ENCODE peak calls at places on chromosomes 3 and 15, in five cellular contexts. A, W, Z, X and Q are unnamed samples.

GRCh38 chr3:31941230-31941632 is 39.8 kb downstream of the OSBPL10 start:
- DNase-seq in A (no peak), W (no peak), Z (no peak), X (no peak), Q (no peak)

GRCh38 chr3:171806200-171807128 is 3.8 kb downstream of the PLD1 start:
- DNase-seq in A (no peak), W (no peak), Z (no peak), X (no peak), Q (peak; percentile 90)

GRCh38 chr15:22227961-22228762 is 147.8 kb downstream of the OR4M2 start:
- DNase-seq in A (peak; percentile 48), W (no peak), Z (no peak), X (no peak), Q (no peak)

GRCh38 chr3:8762607-8763377 is 6.6 kb downstream of the OXTR start:
- DNase-seq in A (no peak), W (no peak), Z (no peak), X (no peak), Q (no peak)

GRCh38 chr3:59256233-59256632 is 206.4 kb upstream of the CFAP20DC start:
- DNase-seq in A (no peak), W (no peak), Z (no peak), X (no peak), Q (no peak)

GRCh38 chr15:68921926-68922325 is 8.4 kb upstream of the SPESP1 start:
- DNase-seq in A (no peak), W (no peak), Z (no peak), X (no peak), Q (no peak)

GRCh38 chr3:68256635-68257034 is 602.2 kb upstream of the SUCLG2 start:
- DNase-seq in A (no peak), W (no peak), Z (no peak), X (no peak), Q (no peak)

GRCh38 chr15:89361451-89362202 is 27.0 kb upstream of the POLG start:
- DNase-seq in A (peak; percentile 84), W (peak; percentile 80), Z (peak; percentile 66), X (peak; percentile 35), Q (no peak)

GRCh38 chr15:51908312-51908711 is 63.3 kb downstream of the LEO1 start:
- DNase-seq in A (no peak), W (no peak), Z (no peak), X (no peak), Q (no peak)

GRCh38 chr3:111733856-111734255 is 125.2 kb upstream of the PHLDB2 start:
- DNase-seq in A (no peak), W (no peak), Z (no peak), X (no peak), Q (no peak)
- H3K4me3 ChIP-seq in A (no peak overlapping the region), W (no peak overlapping the region), Z (no peak overlapping the region), X (no peak overlapping the region), Q (no peak overlapping the region)

GRCh38 chr15:38991126-38991525 is 426.5 kb upstream of the RASGRP1 start:
- DNase-seq in A (no peak), W (no peak), Z (no peak), X (no peak), Q (no peak)
- TF ChIP-seq CTCF in A (peak; percentile 45), W (no peak), Z (peak; percentile 20), X (peak; percentile 27), Q (peak; percentile 44)

GRCh38 chr3:13823186-13823585 is 56.7 kb downstream of the WNT7A start:
- DNase-seq in A (no peak), W (no peak), Z (no peak), X (no peak), Q (no peak)
- H3K27me3 ChIP-seq in A (no peaks in the 10 kb centered on the region), W (no peaks in the 10 kb centered on the region), Z (peaks cover 2% of the 10 kb centered on the region), X (no peaks in the 10 kb centered on the region), Q (no peaks in the 10 kb centered on the region)

DNA sequence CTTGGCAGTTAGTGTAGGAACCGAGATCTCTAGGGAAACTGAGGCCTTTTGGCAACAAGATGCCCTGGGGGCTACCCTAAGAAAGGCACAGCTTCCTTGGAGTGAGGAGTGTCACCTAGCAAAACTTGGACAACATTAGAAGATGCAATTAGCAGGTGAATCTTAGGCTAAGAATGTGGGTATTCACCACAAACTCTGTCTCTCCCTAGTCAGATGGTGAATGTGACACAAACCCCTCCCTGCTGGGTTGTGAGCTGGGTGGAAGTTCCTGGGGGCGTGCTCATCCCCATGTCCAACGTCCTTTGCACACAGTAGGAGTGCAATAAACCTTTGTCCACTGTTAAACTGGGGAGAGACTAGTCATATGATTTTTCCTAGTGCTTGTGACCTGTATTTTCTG is 67.1 kb upstream of the SH3GL3 start:
- DNase-seq in A (no peak), W (no peak), Z (no peak), X (no peak), Q (no peak)
- H3K4me3 ChIP-seq in A (no peak overlapping the region), W (no peak overlapping the region), Z (no peak overlapping the region), X (no peak overlapping the region), Q (no peak overlapping the region)

GRCh38 chr3:44398853-44399252 is 60.3 kb downstream of the TCAIM start:
- DNase-seq in A (no peak), W (no peak), Z (no peak), X (no peak), Q (no peak)
- TF ChIP-seq CTCF in A (no peak), W (no peak), Z (no peak), X (no peak), Q (no peak)

GRCh38 chr3:58150130-58150663 is 60.6 kb downstream of the DNASE1L3 start:
- DNase-seq in A (no peak), W (no peak), Z (no peak), X (no peak), Q (no peak)

GRCh38 chr3:58141766-58142345 is 68.9 kb downstream of the DNASE1L3 start:
- DNase-seq in A (no peak), W (no peak), Z (no peak), X (no peak), Q (no peak)

GRCh38 chr3:58148049-58148448 is 62.7 kb downstream of the DNASE1L3 start:
- DNase-seq in A (no peak), W (no peak), Z (no peak), X (no peak), Q (no peak)

GRCh38 chr3:58143417-58144055 is 67.2 kb downstream of the DNASE1L3 start:
- DNase-seq in A (no peak), W (no peak), Z (no peak), X (no peak), Q (no peak)

DNA sequence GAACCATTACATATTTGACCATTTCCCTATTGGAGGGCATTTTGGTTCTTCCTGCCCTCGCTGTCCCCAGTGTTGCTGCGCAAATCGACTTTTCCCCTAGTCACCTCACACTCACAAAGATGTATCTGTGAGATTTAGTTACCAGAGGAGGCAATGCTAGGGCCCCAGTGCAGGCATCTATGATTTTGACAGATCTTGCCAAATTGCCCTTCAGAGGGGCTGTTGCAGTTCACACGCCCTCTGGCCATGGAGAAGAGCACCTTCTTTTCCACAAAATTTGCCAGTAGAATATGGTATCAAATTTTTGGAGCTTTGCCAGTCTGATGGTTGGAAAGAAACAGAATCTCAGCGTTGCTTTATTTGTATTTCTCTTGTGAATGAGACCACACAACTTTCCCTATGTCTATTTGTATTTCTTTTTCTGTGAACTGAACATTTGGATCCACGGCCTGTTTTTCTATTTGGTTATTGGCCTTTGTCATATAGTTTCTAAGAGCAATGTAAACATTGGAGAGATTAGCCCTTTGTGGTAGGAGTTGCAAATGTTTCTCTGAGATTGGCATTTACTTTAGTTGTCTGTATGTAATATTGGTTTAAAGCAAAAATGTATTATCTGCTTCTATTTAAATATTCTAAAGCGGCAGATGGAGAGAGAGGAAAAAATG is 66.2 kb downstream of the DNASE1L3 start:
- DNase-seq in A (no peak), W (no peak), Z (no peak), X (no peak), Q (no peak)
- H3K27me3 ChIP-seq in A (no peaks in the 10 kb centered on the region), W (no peaks in the 10 kb centered on the region), Z (no peaks in the 10 kb centered on the region), X (no peaks in the 10 kb centered on the region), Q (no peaks in the 10 kb centered on the region)

GRCh38 chr3:10672422-10672821 is 143.6 kb upstream of the SLC6A11 start:
- DNase-seq in A (no peak), W (no peak), Z (no peak), X (no peak), Q (no peak)

GRCh38 chr3:10668077-10668476 is 148.0 kb upstream of the SLC6A11 start:
- DNase-seq in A (no peak), W (no peak), Z (no peak), X (no peak), Q (no peak)

GRCh38 chr3:10667269-10667668 is 148.8 kb upstream of the SLC6A11 start:
- DNase-seq in A (no peak), W (no peak), Z (no peak), X (no peak), Q (no peak)

GRCh38 chr3:10666621-10667020 is 149.4 kb upstream of the SLC6A11 start:
- DNase-seq in A (no peak), W (no peak), Z (no peak), X (no peak), Q (no peak)

GRCh38 chr3:10669490-10670048 is 146.5 kb upstream of the SLC6A11 start:
- DNase-seq in A (no peak), W (no peak), Z (no peak), X (no peak), Q (no peak)
- H3K4me3 ChIP-seq in A (no peak overlapping the region), W (no peak overlapping the region), Z (no peak overlapping the region), X (no peak overlapping the region), Q (no peak overlapping the region)